ENCODE peak calls at places on chromosome 3, in four cellular contexts. D is endodermal cell, X is hepatocyte, V is ovary. P is an unnamed sample. For H3K36me3 and H3K9me3, the result is how much of the 10 kb centered on the place peaks cover.

GRCh38 chr3:123347691-123348264 is 101.1 kb downstream of the ADCY5 start:
- DNase-seq in V (peak), D (no peak), X (no peak), P (no peak)

GRCh38 chr3:144229237-144229830 is 257.7 kb downstream of the DIPK2A start:
- DNase-seq in V (no peak), D (no peak), X (no peak), P (no peak)

GRCh38 chr3:112013058-112013783 is 14.5 kb downstream of the TAGLN3 start:
- DNase-seq in V (peak), D (peak), X (peak), P (peak)

GRCh38 chr3:71990545-71990944 is 205.6 kb upstream of the PROK2 start:
- DNase-seq in D (no peak), X (no peak), V (no peak), P (no peak)

GRCh38 chr3:126472277-126473006 is 3.2 kb downstream of the ZXDC start:
- DNase-seq in D (no peak), V (no peak), X (peak), P (peak)

GRCh38 chr3:168467085-168467714 is 371.5 kb upstream of the GOLIM4 start:
- DNase-seq in D (peak), X (peak), V (no peak), P (peak)

GRCh38 chr3:73469331-73469730 is 155.4 kb downstream of the PDZRN3 start:
- DNase-seq in V (no peak), D (no peak), X (no peak), P (no peak)

GRCh38 chr3:41681479-41681878 is 280.4 kb downstream of the ULK4 start:
- DNase-seq in X (peak), V (no peak), D (no peak), P (no peak)

GRCh38 chr3:78605178-78605577 is 1162.6 kb downstream of the ROBO1 start:
- DNase-seq in D (no peak), X (no peak), V (no peak), P (no peak)

GRCh38 chr3:10245313-10245712 is 2.9 kb upstream of the TATDN2 start:
- DNase-seq in X (no peak), D (no peak), V (no peak), P (no peak)

GRCh38 chr3:99128740-99129505 is 227.4 kb upstream of the DCBLD2 start:
- DNase-seq in X (no peak), V (no peak), D (no peak), P (no peak)

GRCh38 chr3:183699238-183699947 is 1.8 kb downstream of the YEATS2 start:
- DNase-seq in X (peak), D (peak), V (no peak), P (no peak)

GRCh38 chr3:140273542-140274195 is 338.7 kb downstream of the CLSTN2 start:
- DNase-seq in X (no peak), V (no peak), D (no peak), P (no peak)

GRCh38 chr3:117547956-117548550 is 838.5 kb downstream of the TUSC7 start:
- DNase-seq in X (no peak), V (no peak), D (no peak), P (no peak)

GRCh38 chr3:63354160-63354559 is 76.1 kb downstream of the SYNPR start:
- DNase-seq in D (no peak), V (no peak), X (no peak), P (no peak)

GRCh38 chr3:134791992-134792391 is 3.1 kb upstream of the EPHB1 start:
- DNase-seq in V (no peak), X (no peak), D (no peak), P (no peak)

GRCh38 chr3:174869448-174869847 is 10.3 kb downstream of the NAALADL2 start:
- DNase-seq in V (peak), D (no peak), X (no peak), P (no peak)

GRCh38 chr3:138364356-138365252 is 16.2 kb downstream of the MRAS start:
- DNase-seq in D (no peak), X (no peak), V (no peak), P (no peak)

GRCh38 chr3:23624305-23624704 is 181.4 kb upstream of the UBE2E1 start:
- DNase-seq in D (peak), X (no peak), V (no peak), P (no peak)

GRCh38 chr3:169607909-169608308 is 55.6 kb downstream of the MECOM start:
- DNase-seq in X (no peak), V (no peak), D (no peak), P (no peak)

GRCh38 chr3:142536519-142536918 is 42.0 kb downstream of the ATR start:
- DNase-seq in X (no peak), V (no peak), D (no peak), P (no peak)

GRCh38 chr3:142534543-142534942 is 44.0 kb downstream of the ATR start:
- DNase-seq in V (no peak), X (no peak), D (no peak), P (no peak)
- H3K36me3 ChIP-seq in V (under half), X (under half), D (under half), P (under half)

DNA sequence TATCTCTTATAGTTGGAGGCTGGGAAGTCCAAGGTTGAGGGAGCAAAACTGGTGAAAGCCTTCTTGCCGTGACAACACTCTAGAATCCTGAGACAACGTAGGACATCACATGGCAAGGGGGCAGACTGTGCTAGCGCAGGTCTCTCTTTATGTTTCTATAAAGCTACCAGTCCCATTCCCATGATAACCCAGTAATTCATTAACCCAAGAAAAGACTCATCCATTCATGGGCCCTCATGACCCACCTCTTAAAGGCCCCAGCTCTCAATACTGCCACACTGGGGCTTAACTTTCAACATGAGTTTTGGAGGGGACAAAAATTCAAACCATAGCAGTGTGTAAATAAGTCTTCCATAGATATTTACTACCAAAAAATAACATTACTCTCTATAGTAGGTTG is 260.1 kb downstream of the ZBTB20 start:
- DNase-seq in X (no peak), D (no peak), V (no peak), P (no peak)
- H3K9me3 ChIP-seq in X (under half), D (under half), V (under half), P (under half)

GRCh38 chr3:11558918-11559815 is 84.5 kb downstream of the VGLL4 start:
- DNase-seq in X (no peak), D (peak), V (no peak), P (no peak)
- H3K36me3 ChIP-seq in X (under half), D (under half), V (under half), P (under half)

GRCh38 chr3:196414469-196414868 is 17.8 kb downstream of the UBXN7 start:
- DNase-seq in D (no peak), X (no peak), V (no peak), P (no peak)

GRCh38 chr3:196409409-196409808 is 22.8 kb downstream of the UBXN7 start:
- DNase-seq in V (no peak), X (no peak), D (no peak), P (no peak)

GRCh38 chr3:196408565-196409300 is 23.5 kb downstream of the UBXN7 start:
- DNase-seq in X (no peak), V (no peak), D (no peak), P (no peak)

GRCh38 chr3:196406806-196407470 is 25.3 kb downstream of the UBXN7 start:
- DNase-seq in V (no peak), D (no peak), X (peak), P (no peak)

DNA sequence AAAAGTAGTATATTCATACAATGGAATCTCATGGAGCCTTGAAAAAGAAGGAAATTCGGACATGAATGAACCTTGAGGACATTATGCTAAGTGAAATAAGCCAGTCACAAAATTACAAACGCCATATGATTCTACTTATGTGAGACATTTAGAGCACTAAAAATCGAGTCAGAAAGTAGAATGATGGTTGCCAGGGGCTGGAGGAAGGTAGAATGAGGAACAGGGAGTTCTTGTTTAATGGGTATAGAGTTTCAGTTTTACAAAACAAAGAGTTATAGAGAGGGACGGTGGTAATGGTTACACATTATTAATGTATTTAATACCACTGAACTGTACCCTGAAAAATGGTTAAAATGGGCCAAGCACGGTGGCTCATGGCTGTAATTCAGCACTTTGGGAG is 19.5 kb downstream of the UBXN7 start:
- DNase-seq in X (no peak), V (no peak), D (no peak), P (no peak)
- H3K9me3 ChIP-seq in X (under half), V (under half), D (under half), P (under half)

GRCh38 chr3:133588784-133589465 is 15.4 kb downstream of the CDV3 start:
- DNase-seq in X (no peak), V (no peak), D (no peak), P (no peak)
- H3K36me3 ChIP-seq in X (under half), V (under half), D (half or more), P (under half)